ENCODE peak calls at places on chromosomes 12 and 14, in six cellular contexts. T, A, S, L, V and Q are unnamed samples.

GRCh38 chr14:93941293-93941910 is 14.3 kb downstream of the FAM181A start:
- DNase-seq in T (no peak), A (no peak), S (no peak), L (no peak), V (no peak), Q (no peak)

GRCh38 chr12:106302401-106303201 is at the start of gene TCP11L2:
- DNase-seq in T (no peak), A (peak; percentile 49), S (no peak), L (peak; percentile 87), V (peak; percentile 94), Q (peak; percentile 80)

GRCh38 chr12:42669471-42669997 is 80.0 kb upstream of the PRICKLE1 start:
- DNase-seq in T (no peak), A (no peak), S (no peak), L (no peak), V (no peak), Q (no peak)

GRCh38 chr14:101128478-101129450 is 225.2 kb upstream of the RTL1 start:
- DNase-seq in T (no peak), A (no peak), S (no peak), L (no peak), V (no peak), Q (no peak)

GRCh38 chr12:119609358-119609757 is 15.8 kb downstream of the TMEM233 start:
- DNase-seq in T (no peak), A (no peak), S (no peak), L (no peak), V (no peak), Q (no peak)

GRCh38 chr12:51160814-51161459 is 12.0 kb downstream of the TFCP2 start:
- DNase-seq in T (no peak), A (peak; percentile 77), S (no peak), L (no peak), V (peak; percentile 29), Q (no peak)

GRCh38 chr14:100872641-100873071 is 30.9 kb downstream of the RTL1 start:
- DNase-seq in T (no peak), A (no peak), S (no peak), L (no peak), V (no peak), Q (no peak)

GRCh38 chr12:8157484-8158198 is 826 bp downstream of the ZNF705A start:
- DNase-seq in T (no peak), A (no peak), S (no peak), L (no peak), V (no peak), Q (no peak)

GRCh38 chr14:76872796-76873432 is 46.7 kb downstream of the LRRC74A start:
- DNase-seq in T (no peak), A (peak; percentile 14), S (no peak), L (peak; percentile 61), V (peak; percentile 54), Q (peak; percentile 56)

GRCh38 chr12:117143008-117143532 is 43.9 kb upstream of the TESC start:
- DNase-seq in T (no peak), A (peak; percentile 92), S (no peak), L (no peak), V (no peak), Q (no peak)

GRCh38 chr12:41556176-41556575 is 368.1 kb downstream of the PDZRN4 start:
- DNase-seq in T (no peak), A (no peak), S (no peak), L (no peak), V (no peak), Q (no peak)

GRCh38 chr12:103840399-103840880 is 594 bp downstream of the NT5DC3 start:
- DNase-seq in T (no peak), A (no peak), S (no peak), L (peak; percentile 34), V (no peak), Q (peak; percentile 29)

GRCh38 chr14:94423465-94424056 is 29.0 kb downstream of the SERPINA11 start:
- DNase-seq in T (peak; percentile 24), A (peak; percentile 80), S (peak; percentile 67), L (peak; percentile 32), V (peak; percentile 47), Q (no peak)

GRCh38 chr12:120093592-120094355 is 22.8 kb downstream of the RAB35 start:
- DNase-seq in T (no peak), A (no peak), S (no peak), L (no peak), V (peak; percentile 44), Q (no peak)

GRCh38 chr12:127582074-127582473 is 684.9 kb upstream of the TMEM132C start:
- DNase-seq in T (no peak), A (no peak), S (no peak), L (no peak), V (no peak), Q (no peak)

GRCh38 chr12:127588224-127588623 is 678.7 kb upstream of the TMEM132C start:
- DNase-seq in T (no peak), A (no peak), S (no peak), L (no peak), V (no peak), Q (no peak)

GRCh38 chr12:127579446-127579845 is 687.5 kb upstream of the TMEM132C start:
- DNase-seq in T (no peak), A (no peak), S (no peak), L (no peak), V (no peak), Q (no peak)

GRCh38 chr12:127583041-127583440 is 683.9 kb upstream of the TMEM132C start:
- DNase-seq in T (no peak), A (no peak), S (no peak), L (no peak), V (no peak), Q (no peak)
- TF ChIP-seq POLR2A in T (no peak), A (no peak), S (no peak), L (no peak), V (no peak), Q (no peak)

GRCh38 chr12:95358111-95359083 is 115.6 kb upstream of the METAP2 start:
- DNase-seq in T (no peak), A (no peak), S (no peak), L (no peak), V (no peak), Q (no peak)
- TF ChIP-seq TAF1 in T (no peak), A (no peak), S (no peak), L (no peak), V (no peak), Q (no peak)

DNA sequence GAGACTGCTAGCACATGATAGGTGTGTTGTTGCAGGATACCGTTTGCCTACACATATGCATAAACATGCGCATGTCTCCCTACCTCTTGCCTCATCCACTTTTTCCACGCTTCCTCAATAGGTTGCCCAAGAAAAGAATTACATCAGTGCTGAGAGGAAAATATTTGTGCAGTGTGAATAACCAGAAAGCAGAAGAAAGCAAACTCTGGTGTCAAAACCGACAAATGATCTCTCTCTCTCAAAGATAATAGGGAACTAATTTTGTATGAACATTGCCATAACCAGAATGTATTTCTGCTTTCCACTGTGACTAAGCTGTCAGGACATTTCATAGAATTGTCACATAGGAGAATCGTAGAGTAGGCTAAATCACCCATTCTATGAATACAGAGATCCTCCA is 1.3 kb downstream of the CLEC7A start:
- DNase-seq in T (no peak), A (no peak), S (no peak), L (no peak), V (no peak), Q (no peak)
- TF ChIP-seq POLR2AphosphoS5 in T (no peak), A (no peak), S (no peak), L (no peak), V (no peak), Q (no peak)

GRCh38 chr12:56636675-56637540 is 6.8 kb upstream of the BAZ2A start:
- DNase-seq in T (peak; percentile 87), A (peak; percentile 100), S (peak; percentile 95), L (peak; percentile 79), V (peak; percentile 98), Q (peak; percentile 80)
- TF ChIP-seq POLR2A in T (no peak), A (peak; percentile 47), S (peak; percentile 35), L (peak; percentile 79), V (peak; percentile 76), Q (peak; percentile 56)

DNA sequence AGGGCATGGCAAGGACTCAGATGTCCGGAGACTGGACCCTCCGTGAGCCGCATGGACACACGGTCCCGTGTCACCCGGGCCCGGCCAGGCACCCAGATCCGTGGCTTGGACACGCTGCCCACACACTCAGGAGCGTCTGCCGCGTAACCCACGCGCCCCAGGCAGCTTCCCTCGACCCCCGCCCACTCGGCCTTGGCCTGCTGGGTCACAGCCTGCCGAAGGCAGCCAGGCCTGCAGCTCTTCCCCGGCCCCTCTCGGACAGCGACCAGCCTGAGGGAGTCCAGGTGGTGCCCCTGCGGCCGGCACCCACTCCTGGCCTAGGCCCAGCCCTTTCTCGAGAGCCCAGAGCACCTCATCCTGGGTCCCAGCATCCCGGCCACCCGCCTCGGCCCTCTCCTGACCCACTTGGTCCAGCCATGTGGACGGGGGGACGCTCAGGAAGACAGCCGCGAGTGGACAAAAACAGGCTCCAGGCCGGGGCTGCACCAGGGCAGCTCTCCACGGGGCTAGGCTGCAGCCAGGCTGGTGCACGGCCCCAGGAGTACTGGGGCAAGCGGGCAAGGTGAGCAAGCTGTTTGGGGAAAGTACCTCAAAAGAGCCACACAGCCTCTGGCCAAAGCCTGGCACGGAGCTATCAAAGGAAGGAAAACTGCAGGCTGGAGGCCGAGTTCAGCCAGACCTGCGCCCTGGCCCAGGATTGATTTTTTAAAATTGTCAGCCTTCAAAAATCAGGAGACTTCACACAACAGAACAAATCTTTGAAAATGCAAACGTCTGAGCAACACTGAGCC is 6.5 kb downstream of the AKT1 start:
- DNase-seq in T (no peak), A (no peak), S (no peak), L (no peak), V (no peak), Q (no peak)
- TF ChIP-seq TAF1 in T (no peak), A (no peak), S (no peak), L (no peak), V (no peak), Q (no peak)

GRCh38 chr14:69657961-69658360 is 46.6 kb downstream of the SUSD6 start:
- DNase-seq in T (no peak), A (peak; percentile 63), S (no peak), L (no peak), V (no peak), Q (no peak)
- TF ChIP-seq POLR2AphosphoS5 in T (no peak), A (no peak), S (no peak), L (no peak), V (no peak), Q (no peak)

GRCh38 chr12:57085999-57086950 is 2.6 kb upstream of the NAB2 start:
- DNase-seq in T (no peak), A (peak; percentile 50), S (no peak), L (no peak), V (peak; percentile 74), Q (no peak)
- TF ChIP-seq POLR2A in T (peak; percentile 51), A (no peak), S (peak; percentile 57), L (peak; percentile 21), V (no peak), Q (no peak)

GRCh38 chr14:71231521-71232393 is 324.5 kb downstream of the PCNX1 start:
- DNase-seq in T (peak; percentile 33), A (no peak), S (no peak), L (peak; percentile 18), V (peak; percentile 27), Q (peak; percentile 23)
- TF ChIP-seq TAF1 in T (no peak), A (no peak), S (no peak), L (no peak), V (no peak), Q (no peak)

GRCh38 chr14:61453103-61453767 is 131.9 kb downstream of the PRKCH start:
- DNase-seq in T (no peak), A (no peak), S (no peak), L (no peak), V (no peak), Q (no peak)
- TF ChIP-seq POLR2AphosphoS5 in T (no peak), A (no peak), S (no peak), L (no peak), V (no peak), Q (no peak)